ENCODE peak calls at places on chromosomes 6 and 20, in eight cellular contexts. P, R, A, F, D, Z, K and U are unnamed samples.

GRCh38 chr6:135025775-135026174 is 28.8 kb downstream of the HBS1L start:
- DNase-seq in F (no peak), D (no peak), Z (no peak), P (no peak), A (no peak), K (no peak), R (no peak), U (no peak)

GRCh38 chr6:32092760-32093497 is 16.2 kb downstream of the TNXB start:
- DNase-seq in F (peak), R (no peak), K (no peak), A (no peak), Z (peak), D (peak), P (no peak), U (no peak)

GRCh38 chr6:17867880-17868279 is 119.6 kb downstream of the KIF13A start:
- DNase-seq in R (no peak), K (no peak), P (no peak), Z (peak), D (peak), A (no peak), F (peak), U (no peak)

GRCh38 chr6:22149501-22150490 is 147.0 kb downstream of the PRL start:
- DNase-seq in D (peak), F (no peak), K (no peak), P (no peak), R (no peak), A (no peak), Z (peak), U (no peak)

GRCh38 chr6:145204258-145204766 is 531.0 kb downstream of the EPM2A start:
- DNase-seq in F (no peak), A (no peak), P (no peak), D (no peak), Z (no peak), K (no peak), R (no peak), U (no peak)

GRCh38 chr6:44150317-44150917 is 8.2 kb upstream of the CAPN11 start:
- DNase-seq in P (no peak), F (no peak), R (no peak), A (no peak), K (no peak), Z (no peak), D (no peak), U (no peak)

GRCh38 chr6:140193269-140193668 is 818.8 kb upstream of the CITED2 start:
- DNase-seq in A (no peak), F (no peak), R (no peak), Z (no peak), K (no peak), P (no peak), D (no peak), U (no peak)

GRCh38 chr6:2916354-2916925 is 13.3 kb upstream of the SERPINB9 start:
- DNase-seq in R (no peak), D (no peak), P (no peak), F (no peak), A (peak), K (no peak), Z (no peak), U (no peak)

GRCh38 chr6:142926494-142927273 is 18.3 kb downstream of the HIVEP2 start:
- DNase-seq in P (no peak), F (peak), K (peak), R (no peak), A (peak), Z (peak), D (peak), U (peak)

GRCh38 chr20:62942456-62942855 is 4.5 kb downstream of the GID8 start:
- DNase-seq in K (no peak), Z (no peak), A (no peak), R (no peak), F (no peak), P (no peak), D (no peak), U (no peak)

GRCh38 chr20:25504366-25505135 is 80.8 kb downstream of the NINL start:
- DNase-seq in A (no peak), F (no peak), P (no peak), D (no peak), R (no peak), Z (no peak), K (no peak), U (no peak)

GRCh38 chr6:31729515-31729978 is 448 bp upstream of the DDAH2 start:
- DNase-seq in Z (peak), P (peak), D (peak), A (peak), K (peak), F (peak), R (peak), U (peak)

GRCh38 chr6:169707772-169708171 is 5.8 kb downstream of the C6orf120 start:
- DNase-seq in A (no peak), P (no peak), Z (no peak), R (no peak), F (no peak), K (no peak), D (no peak), U (no peak)

GRCh38 chr6:143596857-143597256 is 80.9 kb upstream of the PHACTR2 start:
- DNase-seq in K (no peak), R (peak), Z (peak), F (peak), P (no peak), A (peak), D (peak), U (no peak)

GRCh38 chr6:36834576-36835293 is 4.5 kb downstream of the CPNE5 start:
- DNase-seq in F (no peak), R (no peak), A (no peak), K (no peak), D (no peak), P (no peak), Z (no peak), U (no peak)

GRCh38 chr20:62640870-62641748 is 1.2 kb upstream of the SLCO4A1 start:
- DNase-seq in K (no peak), A (no peak), P (peak), R (peak), Z (no peak), F (no peak), D (no peak), U (no peak)

GRCh38 chr20:33030076-33030475 is 1.4 kb upstream of the BPIFB6 start:
- DNase-seq in F (no peak), Z (no peak), R (no peak), D (no peak), A (no peak), P (no peak), K (no peak), U (no peak)

GRCh38 chr20:45138451-45139300 is 14.4 kb upstream of the WFDC12 start:
- DNase-seq in P (no peak), K (peak), R (peak), A (peak), D (peak), F (peak), Z (no peak), U (no peak)

GRCh38 chr20:48679011-48679410 is 148.8 kb downstream of the PREX1 start:
- DNase-seq in A (no peak), Z (no peak), R (no peak), K (no peak), P (no peak), D (no peak), F (no peak), U (no peak)